ENCODE peak calls at places on chromosomes 2 and 18, in six cellular contexts. One of them, this sample, is unnamed.

GRCh38 chr2:206616141-206616540 is 26.1 kb upstream of the FAM237A start:
- DNase-seq in HepG2: no peak
- DNase-seq in GM12891: no peak
- DNase-seq in K562: no peak
- DNase-seq in GM12878: no peak
- DNase-seq in H1: no peak
- DNase-seq in this sample: no peak

GRCh38 chr2:11652141-11652540 is 17.9 kb downstream of the NTSR2 start:
- DNase-seq in HepG2: no peak
- DNase-seq in GM12891: no peak
- DNase-seq in K562: no peak
- DNase-seq in GM12878: no peak
- DNase-seq in H1: no peak
- DNase-seq in this sample: no peak

GRCh38 chr2:215535726-215536125 is 99.9 kb upstream of the FN1 start:
- DNase-seq in HepG2: peak; percentile 48
- DNase-seq in GM12891: no peak
- DNase-seq in K562: no peak
- DNase-seq in GM12878: no peak
- DNase-seq in H1: no peak
- DNase-seq in this sample: no peak

GRCh38 chr2:72887032-72887835 is at the start of gene SPR:
- DNase-seq in HepG2: peak; percentile 68
- DNase-seq in GM12891: peak; percentile 55
- DNase-seq in K562: peak; percentile 85
- DNase-seq in GM12878: no peak
- DNase-seq in H1: peak; percentile 81
- DNase-seq in this sample: peak; percentile 65

GRCh38 chr2:168189835-168190426 is 57.5 kb downstream of the STK39 start:
- DNase-seq in HepG2: no peak
- DNase-seq in GM12891: no peak
- DNase-seq in K562: no peak
- DNase-seq in GM12878: no peak
- DNase-seq in H1: no peak
- DNase-seq in this sample: no peak

GRCh38 chr18:2050702-2051201 is 520.6 kb downstream of the METTL4 start:
- DNase-seq in HepG2: no peak
- DNase-seq in GM12891: no peak
- DNase-seq in K562: no peak
- DNase-seq in GM12878: no peak
- DNase-seq in H1: no peak
- DNase-seq in this sample: no peak

GRCh38 chr2:190744041-190744440 is 95.2 kb downstream of the NAB1 start:
- DNase-seq in HepG2: no peak
- DNase-seq in GM12891: no peak
- DNase-seq in K562: no peak
- DNase-seq in GM12878: no peak
- DNase-seq in H1: no peak
- DNase-seq in this sample: no peak

GRCh38 chr2:54634564-54635511 is 88.6 kb upstream of the EML6 start:
- DNase-seq in HepG2: no peak
- DNase-seq in GM12891: peak; percentile 31
- DNase-seq in K562: no peak
- DNase-seq in GM12878: peak; percentile 93
- DNase-seq in H1: no peak
- DNase-seq in this sample: peak; percentile 43

GRCh38 chr2:37604716-37605115 is 66.7 kb downstream of the CDC42EP3 start:
- DNase-seq in HepG2: no peak
- DNase-seq in GM12891: no peak
- DNase-seq in K562: no peak
- DNase-seq in GM12878: no peak
- DNase-seq in H1: no peak
- DNase-seq in this sample: no peak

GRCh38 chr2:227377461-227378351 is 1.4 kb downstream of the TM4SF20 start:
- DNase-seq in HepG2: no peak
- DNase-seq in GM12891: no peak
- DNase-seq in K562: no peak
- DNase-seq in GM12878: no peak
- DNase-seq in H1: no peak
- DNase-seq in this sample: no peak

GRCh38 chr2:66301073-66301766 is 133.7 kb upstream of the MEIS1 start:
- DNase-seq in HepG2: no peak
- DNase-seq in GM12891: no peak
- DNase-seq in K562: no peak
- DNase-seq in GM12878: no peak
- DNase-seq in H1: no peak
- DNase-seq in this sample: no peak

GRCh38 chr2:223957092-223957851 is at the start of gene MRPL44:
- DNase-seq in HepG2: peak; percentile 88
- DNase-seq in GM12891: peak; percentile 69
- DNase-seq in K562: peak; percentile 93
- DNase-seq in GM12878: peak; percentile 76
- DNase-seq in H1: peak; percentile 99
- DNase-seq in this sample: peak; percentile 74
- TF ChIP-seq POLR2AphosphoS5 in HepG2: peak; percentile 98
- TF ChIP-seq POLR2AphosphoS5 in GM12891: peak; percentile 81
- TF ChIP-seq POLR2AphosphoS5 in K562: peak; percentile 79
- TF ChIP-seq POLR2AphosphoS5 in GM12878: peak; percentile 93
- TF ChIP-seq POLR2AphosphoS5 in H1: peak; percentile 98
- TF ChIP-seq POLR2AphosphoS5 in this sample: peak; percentile 94

DNA sequence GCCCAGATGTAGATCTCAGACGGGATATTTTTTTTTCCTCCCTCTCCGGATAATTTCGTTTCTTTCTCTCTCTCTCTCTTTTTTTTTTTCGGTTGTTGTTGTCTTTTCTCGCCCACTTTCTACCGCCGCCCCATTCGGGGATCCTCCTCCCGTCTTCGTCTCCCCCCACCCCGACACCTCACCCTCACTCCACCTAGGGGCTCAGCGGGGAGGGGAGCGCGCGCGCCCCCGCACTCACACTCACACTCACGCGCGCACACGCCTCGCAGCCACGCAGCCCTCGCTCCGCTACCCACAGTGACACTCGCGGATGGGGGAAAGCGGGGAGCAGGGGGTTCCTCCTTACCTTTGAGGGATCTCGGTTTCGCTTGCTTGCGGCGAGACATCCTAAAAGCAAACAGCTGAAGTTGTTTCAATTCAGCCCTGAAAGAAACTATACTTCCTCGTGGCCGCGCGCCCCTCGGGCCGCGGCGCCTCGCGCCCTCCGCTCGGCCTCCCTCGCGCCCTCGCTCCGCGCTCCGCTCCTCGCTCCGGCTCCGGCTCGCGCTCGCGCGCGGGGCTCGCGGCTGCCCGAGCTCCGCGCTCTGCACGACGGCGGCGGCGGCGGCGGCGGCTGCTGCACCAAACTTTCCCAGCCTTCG is 1.3 kb downstream of the ZNF521 start:
- DNase-seq in HepG2: no peak
- DNase-seq in GM12891: peak; percentile 34
- DNase-seq in K562: no peak
- DNase-seq in GM12878: no peak
- DNase-seq in H1: peak; percentile 65
- DNase-seq in this sample: peak; percentile 32
- TF ChIP-seq POLR2A in HepG2: no peak
- TF ChIP-seq POLR2A in GM12891: no peak
- TF ChIP-seq POLR2A in K562: no peak
- TF ChIP-seq POLR2A in GM12878: no peak
- TF ChIP-seq POLR2A in H1: no peak
- TF ChIP-seq POLR2A in this sample: no peak

GRCh38 chr2:122622896-122623295 is 867.4 kb downstream of the TSN start:
- DNase-seq in HepG2: no peak
- DNase-seq in GM12891: no peak
- DNase-seq in K562: no peak
- DNase-seq in GM12878: no peak
- DNase-seq in H1: no peak
- DNase-seq in this sample: no peak

GRCh38 chr2:122627388-122627787 is 871.9 kb downstream of the TSN start:
- DNase-seq in HepG2: no peak
- DNase-seq in GM12891: no peak
- DNase-seq in K562: no peak
- DNase-seq in GM12878: no peak
- DNase-seq in H1: no peak
- DNase-seq in this sample: no peak
- TF ChIP-seq TAF1 in HepG2: no peak
- TF ChIP-seq TAF1 in GM12891: no peak
- TF ChIP-seq TAF1 in K562: no peak
- TF ChIP-seq TAF1 in GM12878: no peak
- TF ChIP-seq TAF1 in H1: no peak
- TF ChIP-seq TAF1 in this sample: no peak

GRCh38 chr2:239639366-239640185 is 238.8 kb upstream of the HDAC4 start:
- DNase-seq in HepG2: no peak
- DNase-seq in GM12891: no peak
- DNase-seq in K562: no peak
- DNase-seq in GM12878: no peak
- DNase-seq in H1: no peak
- DNase-seq in this sample: no peak

GRCh38 chr2:239640676-239641580 is 240.1 kb upstream of the HDAC4 start:
- DNase-seq in HepG2: no peak
- DNase-seq in GM12891: no peak
- DNase-seq in K562: no peak
- DNase-seq in GM12878: no peak
- DNase-seq in H1: no peak
- DNase-seq in this sample: no peak

GRCh38 chr2:239644016-239644415 is 243.2 kb upstream of the HDAC4 start:
- DNase-seq in HepG2: peak; percentile 32
- DNase-seq in GM12891: no peak
- DNase-seq in K562: no peak
- DNase-seq in GM12878: no peak
- DNase-seq in H1: no peak
- DNase-seq in this sample: no peak

GRCh38 chr2:239640210-239640609 is 239.4 kb upstream of the HDAC4 start:
- DNase-seq in HepG2: no peak
- DNase-seq in GM12891: no peak
- DNase-seq in K562: no peak
- DNase-seq in GM12878: no peak
- DNase-seq in H1: no peak
- DNase-seq in this sample: no peak

GRCh38 chr2:239642406-239643004 is 241.7 kb upstream of the HDAC4 start:
- DNase-seq in HepG2: no peak
- DNase-seq in GM12891: no peak
- DNase-seq in K562: no peak
- DNase-seq in GM12878: no peak
- DNase-seq in H1: no peak
- DNase-seq in this sample: no peak
- TF ChIP-seq POLR2AphosphoS5 in HepG2: no peak
- TF ChIP-seq POLR2AphosphoS5 in GM12891: no peak
- TF ChIP-seq POLR2AphosphoS5 in K562: no peak
- TF ChIP-seq POLR2AphosphoS5 in GM12878: no peak
- TF ChIP-seq POLR2AphosphoS5 in H1: no peak
- TF ChIP-seq POLR2AphosphoS5 in this sample: no peak

GRCh38 chr2:173706936-173707335 is 258.2 kb downstream of the SP3 start:
- DNase-seq in HepG2: no peak
- DNase-seq in GM12891: no peak
- DNase-seq in K562: no peak
- DNase-seq in GM12878: no peak
- DNase-seq in H1: no peak
- DNase-seq in this sample: no peak
- TF ChIP-seq POLR2A in HepG2: no peak
- TF ChIP-seq POLR2A in GM12891: no peak
- TF ChIP-seq POLR2A in K562: no peak
- TF ChIP-seq POLR2A in GM12878: no peak
- TF ChIP-seq POLR2A in H1: no peak
- TF ChIP-seq POLR2A in this sample: no peak